ENCODE peak calls at places on chromosomes 16 and 17, in ten cellular contexts. N is upper lobe of left lung, W is sigmoid colon, L is tibial nerve, M is K562, Y is transverse colon, V is ovary, K is esophagus muscularis mucosa, J is A549, P is stomach. R is an unnamed sample.

GRCh38 chr17:10821062-10821461 is 16.8 kb downstream of the PIRT start:
- DNase-seq in N (no peak), W (no peak), L (no peak), M (no peak), Y (no peak), V (no peak), K (no peak), J (no peak), P (no peak), R (no peak)

GRCh38 chr17:4806770-4807533 is at the start of gene PLD2:
- DNase-seq in N (peak), W (peak), L (peak), M (peak), Y (peak), V (peak), K (peak), J (peak), P (peak), R (peak)

GRCh38 chr17:72117748-72118587 is 2.9 kb upstream of the SOX9 start:
- DNase-seq in N (no peak), W (no peak), L (no peak), M (no peak), Y (peak), V (no peak), K (no peak), J (no peak), P (no peak), R (no peak)

GRCh38 chr16:31395647-31396046 is 2.5 kb downstream of the ITGAD start:
- DNase-seq in N (peak), W (peak), L (peak), M (no peak), Y (peak), V (no peak), K (no peak), J (no peak), P (no peak), R (no peak)

GRCh38 chr16:6377956-6378355 is 954.7 kb upstream of the RBFOX1 start:
- DNase-seq in N (no peak), W (no peak), L (no peak), M (no peak), Y (no peak), V (no peak), K (peak), J (no peak), P (no peak), R (no peak)

GRCh38 chr17:72853438-72854415 is 238.8 kb downstream of the SLC39A11 start:
- DNase-seq in N (no peak), W (no peak), L (no peak), M (no peak), Y (no peak), V (no peak), K (no peak), J (no peak), P (no peak), R (no peak)

GRCh38 chr17:17379197-17379991 is 76.2 kb downstream of the NT5M start:
- DNase-seq in N (no peak), W (no peak), L (no peak), M (no peak), Y (no peak), V (no peak), K (no peak), J (no peak), P (no peak), R (no peak)

GRCh38 chr16:67183284-67183626 is 508 bp downstream of the MATCAP1 start:
- DNase-seq in N (no peak), W (no peak), L (no peak), M (no peak), Y (no peak), V (no peak), K (no peak), J (no peak), P (no peak), R (no peak)

GRCh38 chr16:1439058-1439698 is 5.2 kb downstream of the CCDC154 start:
- DNase-seq in N (no peak), W (no peak), L (no peak), M (no peak), Y (no peak), V (no peak), K (no peak), J (no peak), P (no peak), R (no peak)

GRCh38 chr16:1443980-1444729 is at the start of gene CCDC154:
- DNase-seq in N (no peak), W (no peak), L (no peak), M (no peak), Y (no peak), V (no peak), K (no peak), J (no peak), P (no peak), R (no peak)

GRCh38 chr16:1443403-1443973 is 868 bp downstream of the CCDC154 start:
- DNase-seq in N (no peak), W (no peak), L (no peak), M (no peak), Y (no peak), V (no peak), K (no peak), J (no peak), P (no peak), R (no peak)

GRCh38 chr16:1442697-1443096 is 1.7 kb downstream of the CCDC154 start:
- DNase-seq in N (no peak), W (no peak), L (no peak), M (no peak), Y (no peak), V (no peak), K (no peak), J (no peak), P (no peak), R (no peak)

DNA sequence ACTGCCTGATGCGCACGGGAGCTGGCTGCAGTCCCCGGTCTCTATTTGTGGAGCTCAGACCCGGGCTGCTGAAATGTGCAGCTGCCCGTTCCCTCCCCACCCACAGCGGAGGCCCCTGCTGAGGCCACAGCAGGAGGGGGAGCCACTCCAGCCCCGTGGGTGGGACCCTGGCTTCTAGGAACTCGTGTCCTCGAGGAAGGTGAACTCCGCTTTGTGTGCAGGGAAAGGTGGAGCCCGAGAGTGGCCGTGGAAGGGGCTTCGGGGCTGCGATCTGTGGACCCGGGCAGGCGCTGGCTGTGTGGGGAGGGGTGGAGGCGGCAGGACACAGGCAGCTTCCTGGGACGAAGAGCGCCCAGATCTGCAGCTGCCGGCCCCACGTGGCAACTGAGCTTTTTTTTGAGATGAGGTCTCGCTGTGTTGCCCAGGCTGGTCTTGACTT is 2.9 kb downstream of the CCDC154 start:
- DNase-seq in N (no peak), W (no peak), L (no peak), M (no peak), Y (no peak), V (no peak), K (no peak), J (no peak), P (no peak), R (no peak)
- TF ChIP-seq POLR2A in N (no peak), W (no peak), L (no peak), M (no peak), Y (no peak), V (no peak), K (no peak), J (no peak), P (no peak), R (no peak)

GRCh38 chr16:22898874-22899348 is 84.9 kb downstream of the HS3ST2 start:
- DNase-seq in N (peak), W (peak), L (peak), M (peak), Y (peak), V (peak), K (no peak), J (peak), P (peak), R (peak)
- TF ChIP-seq EP300 in N (no peak), W (no peak), L (peak), M (no peak), Y (no peak), V (no peak), K (no peak), J (no peak), P (no peak), R (no peak)

GRCh38 chr17:61555127-61555531 is 35.9 kb downstream of the NACA2 start:
- DNase-seq in N (no peak), W (no peak), L (no peak), M (no peak), Y (no peak), V (no peak), K (no peak), J (no peak), P (no peak), R (no peak)
- TF ChIP-seq POLR2A in N (no peak), W (no peak), L (no peak), M (no peak), Y (no peak), V (no peak), K (no peak), J (no peak), P (no peak), R (no peak)

DNA sequence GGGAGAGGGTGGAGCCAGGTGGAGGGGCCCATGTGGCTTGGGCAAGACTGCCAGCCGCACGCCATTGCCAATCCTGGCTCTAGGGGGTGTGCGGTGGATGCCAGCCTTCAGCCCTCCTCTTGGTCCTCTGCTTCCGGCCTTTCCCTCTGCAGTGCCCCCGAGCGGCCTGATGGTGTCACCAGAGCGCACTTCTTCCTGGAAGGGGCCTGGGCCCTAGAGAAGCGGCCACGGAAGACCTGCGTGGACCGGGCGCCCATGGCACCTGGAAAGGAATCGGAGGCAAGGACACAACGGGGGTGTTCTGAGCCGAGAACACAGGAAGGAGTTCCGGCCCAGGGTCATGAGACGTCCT is 93.0 kb downstream of the IRX3 start:
- DNase-seq in N (peak), W (peak), L (peak), M (peak), Y (peak), V (peak), K (no peak), J (peak), P (peak), R (peak)
- TF ChIP-seq EP300 in N (no peak), W (no peak), L (no peak), M (no peak), Y (no peak), V (no peak), K (no peak), J (no peak), P (no peak), R (no peak)